ENCODE peak calls at places on chromosomes 2 and 18, in seven cellular contexts. J is stomach; R is colonic mucosa; P is CD8-positive, alpha-beta memory T cell; A is hepatocyte; F is CD8-positive, alpha-beta T cell; H is aorta. C is an unnamed sample. For H3K9me3, the result is how much of the 10 kb centered on the place peaks cover.

GRCh38 chr18:46577546-46577945 is 79.5 kb downstream of the LOXHD1 start:
- DNase-seq in J (no peak), P (no peak), R (no peak), A (no peak), F (no peak), H (no peak), C (no peak)

GRCh38 chr2:237558918-237559645 is 7.3 kb upstream of the PRLH start:
- DNase-seq in J (peak), A (peak), H (peak), R (peak), F (no peak), P (no peak), C (peak)

GRCh38 chr2:192499476-192499875 is 304.7 kb upstream of the TMEFF2 start:
- DNase-seq in P (no peak), F (no peak), J (no peak), A (no peak), H (no peak), R (no peak), C (no peak)

GRCh38 chr2:96103906-96104861 is 12.2 kb downstream of the ADRA2B start:
- DNase-seq in A (no peak), J (no peak), H (peak), R (no peak), F (no peak), P (no peak), C (peak)

GRCh38 chr2:109448946-109449788 is 164.6 kb downstream of the SEPTIN10 start:
- DNase-seq in R (no peak), P (no peak), H (peak), F (no peak), A (no peak), J (peak), C (peak)

GRCh38 chr2:20391951-20392699 is 41.5 kb upstream of the PUM2 start:
- DNase-seq in R (no peak), A (peak), P (no peak), J (no peak), H (no peak), F (no peak), C (no peak)

GRCh38 chr2:143730155-143730949 is 601.1 kb downstream of the ARHGAP15 start:
- DNase-seq in J (no peak), F (no peak), R (no peak), P (no peak), A (no peak), H (no peak), C (no peak)

GRCh38 chr18:32427084-32427933 is 43.4 kb downstream of the GAREM1 start:
- DNase-seq in R (no peak), P (no peak), A (no peak), F (no peak), H (no peak), J (no peak), C (no peak)

GRCh38 chr2:177335917-177336450 is 56.6 kb upstream of the AGPS start:
- DNase-seq in H (no peak), F (no peak), A (no peak), R (no peak), J (no peak), P (no peak), C (no peak)

GRCh38 chr2:214630402-214631035 is 179.0 kb downstream of the BARD1 start:
- DNase-seq in F (no peak), A (no peak), P (no peak), J (no peak), R (no peak), H (no peak), C (no peak)

GRCh38 chr2:6880200-6880733 is 2.7 kb downstream of the RSAD2 start:
- DNase-seq in R (no peak), A (no peak), J (no peak), H (no peak), F (no peak), P (peak), C (no peak)

GRCh38 chr2:200498316-200498715 is 11.6 kb downstream of the KCTD18 start:
- DNase-seq in F (no peak), R (no peak), H (no peak), P (no peak), J (no peak), A (no peak), C (no peak)

GRCh38 chr2:54048117-54048785 is 67.2 kb upstream of the ACYP2 start:
- DNase-seq in A (no peak), J (no peak), F (no peak), R (no peak), H (no peak), P (no peak), C (no peak)

GRCh38 chr2:40497251-40497859 is 45.5 kb upstream of the SLC8A1 start:
- DNase-seq in J (no peak), P (no peak), F (no peak), R (no peak), A (no peak), H (no peak), C (no peak)

GRCh38 chr2:42859006-42859552 is 66.7 kb upstream of the HAAO start:
- DNase-seq in R (peak), H (no peak), P (peak), J (peak), A (peak), F (peak), C (no peak)

GRCh38 chr2:32901313-32901712 is 45.4 kb upstream of the LTBP1 start:
- DNase-seq in R (no peak), H (no peak), J (no peak), F (no peak), P (no peak), A (no peak), C (no peak)

GRCh38 chr2:190540048-190540447 is 5.5 kb upstream of the NEMP2 start:
- DNase-seq in R (no peak), J (no peak), H (no peak), F (no peak), A (no peak), P (no peak), C (no peak)

GRCh38 chr2:71671203-71671602 is 217.8 kb downstream of the DYSF start:
- DNase-seq in F (no peak), H (no peak), P (no peak), R (no peak), J (no peak), A (no peak), C (no peak)

GRCh38 chr18:45084207-45084606 is 403.5 kb downstream of the SETBP1 start:
- DNase-seq in J (no peak), H (no peak), R (no peak), A (peak), P (no peak), F (no peak), C (no peak)

GRCh38 chr2:216285641-216286156 is 86.6 kb downstream of the MARCHF4 start:
- DNase-seq in P (no peak), H (no peak), F (no peak), R (no peak), A (no peak), J (no peak), C (no peak)

GRCh38 chr2:207288628-207289027 is 122.9 kb upstream of the KLF7 start:
- DNase-seq in J (no peak), H (no peak), R (no peak), A (no peak), F (no peak), P (no peak), C (no peak)

GRCh38 chr18:8970843-8971242 is 131.7 kb upstream of the NDUFV2 start:
- DNase-seq in R (no peak), A (no peak), F (no peak), P (no peak), H (no peak), J (no peak), C (no peak)

GRCh38 chr2:70086278-70086837 is 919 bp upstream of the PCBP1 start:
- DNase-seq in F (peak), R (peak), A (peak), J (peak), H (peak), P (peak), C (peak)

GRCh38 chr18:23627325-23627724 is 35.4 kb downstream of the ANKRD29 start:
- DNase-seq in J (no peak), F (no peak), A (peak), R (peak), P (no peak), H (no peak), C (no peak)

GRCh38 chr2:20288941-20289340 is 61.7 kb downstream of the PUM2 start:
- DNase-seq in A (no peak), J (no peak), R (no peak), F (no peak), P (no peak), H (no peak), C (no peak)

GRCh38 chr2:112092286-112093041 is 37.4 kb downstream of the TMEM87B start:
- DNase-seq in J (no peak), R (no peak), F (no peak), H (no peak), A (no peak), P (no peak), C (no peak)

GRCh38 chr18:33839452-33840225 is 261.6 kb downstream of the ASXL3 start:
- DNase-seq in R (peak), H (no peak), F (no peak), J (no peak), A (peak), P (no peak), C (no peak)

DNA sequence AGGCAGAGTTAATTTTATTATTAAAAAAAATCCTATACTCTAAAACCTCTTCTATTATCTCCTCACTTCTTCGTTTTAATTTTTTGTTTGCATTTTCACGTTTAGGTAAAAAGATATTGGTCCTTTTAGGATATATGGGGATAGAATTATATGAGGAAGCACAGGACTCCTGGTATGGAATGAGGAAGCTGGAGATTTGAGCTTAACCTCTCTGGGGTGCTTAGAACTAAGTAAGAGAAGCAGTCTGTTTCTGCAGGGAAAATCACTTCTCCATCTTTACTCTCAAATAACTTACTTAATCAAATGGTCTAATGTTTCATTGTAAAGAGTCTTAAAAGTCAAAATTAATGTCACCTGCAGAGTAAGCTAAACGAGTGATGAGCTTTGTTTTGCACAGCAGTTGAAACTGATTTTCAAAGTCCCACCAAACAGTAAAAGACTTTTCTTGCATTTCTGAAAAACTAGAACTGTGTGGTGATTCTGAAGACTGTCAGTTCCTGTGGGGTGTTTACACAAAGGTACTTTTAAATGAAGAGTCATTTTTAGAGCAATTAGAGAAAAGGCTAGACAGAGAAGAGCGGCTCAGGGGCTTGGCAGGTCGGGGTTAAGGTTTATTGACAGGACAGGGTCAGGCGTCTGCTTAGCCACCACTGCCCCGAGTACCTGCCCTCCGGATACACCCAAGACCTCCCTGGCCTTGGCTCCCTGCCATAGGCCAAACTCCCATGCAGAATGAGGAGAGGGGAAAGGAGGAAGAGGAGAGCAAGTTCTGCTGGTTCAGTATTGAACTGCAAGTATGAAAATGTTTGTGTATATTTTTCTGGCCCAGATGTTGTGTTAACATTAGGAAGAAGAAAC is 21.6 kb downstream of the METAP1D start:
- DNase-seq in H (no peak), A (peak), J (no peak), P (no peak), F (no peak), R (no peak), C (no peak)
- H3K4me3 ChIP-seq in H (no peak), A (no peak), J (no peak), P (no peak), F (no peak), R (no peak), C (no peak)

GRCh38 chr2:240644171-240644651 is 18.9 kb downstream of the GPR35 start:
- DNase-seq in H (no peak), R (no peak), J (peak), A (no peak), P (no peak), F (peak), C (peak)
- H3K9me3 ChIP-seq in H (under half), R (under half), J (under half), A (under half), P (under half), F (under half), C (under half)

DNA sequence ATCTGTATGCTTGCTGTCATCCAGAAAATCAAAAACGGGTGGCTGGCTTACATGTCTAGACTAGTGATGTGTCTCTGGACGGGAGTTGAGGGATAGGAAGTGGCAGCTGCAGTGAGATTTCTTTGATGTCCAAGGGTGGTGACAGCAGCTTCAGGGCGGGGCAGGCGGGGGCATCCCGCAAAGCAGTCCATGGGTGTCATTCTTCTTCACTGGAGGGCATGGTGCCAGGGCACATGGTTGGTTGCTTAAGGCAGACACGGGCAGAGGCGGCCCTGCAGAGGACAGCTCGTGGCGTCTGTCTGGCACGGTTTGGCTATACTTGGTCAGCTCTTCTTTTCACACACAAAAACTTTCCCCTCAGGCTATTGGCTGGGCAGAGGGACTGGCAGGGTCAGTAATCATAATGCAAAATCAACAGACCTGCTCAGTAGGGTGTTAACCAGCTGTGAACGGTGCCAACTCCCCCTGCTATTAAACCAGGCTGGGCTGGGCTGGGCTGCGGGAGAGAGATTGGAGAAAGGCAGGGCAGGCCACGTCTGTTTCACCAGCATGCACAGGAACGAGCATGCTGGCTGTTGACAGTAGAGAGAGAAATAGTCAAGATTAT is 63.7 kb downstream of the COL4A3 start:
- DNase-seq in J (peak), A (no peak), P (no peak), H (peak), F (no peak), R (peak), C (peak)
- H3K4me3 ChIP-seq in J (no peak), A (no peak), P (no peak), H (no peak), F (no peak), R (no peak), C (no peak)

DNA sequence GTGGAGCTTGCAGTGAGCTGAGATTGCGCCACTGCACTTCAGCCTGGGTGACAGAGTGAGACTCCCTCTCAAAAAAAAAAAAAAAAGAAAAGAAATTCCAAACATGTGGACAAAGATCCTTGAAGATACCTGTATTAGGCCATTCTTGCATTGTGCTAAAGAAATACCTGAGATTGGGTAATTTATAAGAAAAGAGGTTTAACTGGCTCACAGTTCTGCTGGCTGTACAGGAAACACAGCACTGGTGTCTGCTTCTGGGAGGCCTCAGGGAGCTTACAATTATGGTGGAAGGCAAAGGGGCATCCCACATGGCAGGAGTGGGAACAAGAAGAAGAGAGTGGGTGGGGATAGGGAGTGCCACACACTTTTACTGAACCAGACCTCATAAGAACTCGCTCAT is 140.1 kb downstream of the SS18 start:
- DNase-seq in H (no peak), P (no peak), A (no peak), F (no peak), J (no peak), R (no peak), C (no peak)
- H3K9me3 ChIP-seq in H (under half), P (under half), A (under half), F (under half), J (under half), R (under half), C (under half)

DNA sequence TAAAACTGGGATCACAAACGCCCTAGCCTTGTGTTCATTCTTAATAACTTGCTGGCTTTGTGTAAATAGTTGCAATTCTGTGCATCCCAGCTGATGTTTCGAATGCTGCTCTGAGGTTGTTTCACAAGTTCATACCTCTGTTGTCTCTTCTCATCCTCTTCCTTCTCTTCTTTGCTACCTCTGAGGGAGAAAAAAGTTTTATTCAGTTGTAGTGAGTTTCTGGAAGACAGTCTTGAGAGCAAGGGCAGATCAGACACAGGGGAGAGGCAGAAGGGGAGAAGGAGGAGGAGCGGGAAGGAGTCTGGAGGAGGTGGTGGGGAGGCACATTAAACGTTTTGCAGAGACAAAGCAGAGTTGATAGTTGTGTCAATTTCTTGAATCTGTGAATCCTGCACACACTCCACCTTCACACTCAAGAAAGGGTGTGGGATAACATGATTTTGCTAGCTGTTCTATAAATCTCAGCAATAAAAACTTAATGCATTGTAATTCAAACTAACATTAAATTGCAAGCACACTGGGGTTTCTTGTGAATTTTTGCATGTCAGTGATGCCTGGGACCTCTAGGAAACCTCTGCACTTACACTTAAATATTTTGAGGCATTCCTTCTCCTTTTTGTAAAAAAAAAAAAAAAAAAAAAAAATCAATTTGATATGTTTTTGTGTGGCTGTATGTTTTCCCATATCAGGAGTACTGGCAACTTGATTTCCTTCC is 6.9 kb downstream of the MEIS1 start:
- DNase-seq in R (no peak), A (no peak), H (no peak), J (no peak), F (no peak), P (no peak), C (no peak)
- H3K4me3 ChIP-seq in R (no peak), A (peak), H (peak), J (peak), F (no peak), P (no peak), C (peak)

C was measured in heart left ventricle.